ENCODE peak calls at places on chromosomes 11 and 22, in eight cellular contexts. One of them, this sample, is unnamed.

GRCh38 chr11:76723142-76723541 is 52.6 kb upstream of the LRRC32 start:
- DNase-seq in GOT3: no peak
- DNase-seq in globus pallidus: no peak
- DNase-seq in SW 1271: no peak
- DNase-seq in GM04504: no peak
- DNase-seq in activated CD4-positive, alpha-beta T cell treated with anti-CD3 and anti-CD28 coated beads, Interleukin-2, amount 50 U/mL, for 48 hours: no peak
- DNase-seq in DMS53: peak
- DNase-seq in iPS DF 6.9: no peak
- DNase-seq in this sample: no peak

GRCh38 chr22:29519996-29520395 is 33.6 kb downstream of the THOC5 start:
- DNase-seq in GOT3: no peak
- DNase-seq in globus pallidus: no peak
- DNase-seq in SW 1271: no peak
- DNase-seq in GM04504: no peak
- DNase-seq in activated CD4-positive, alpha-beta T cell treated with anti-CD3 and anti-CD28 coated beads, Interleukin-2, amount 50 U/mL, for 48 hours: no peak
- DNase-seq in DMS53: no peak
- DNase-seq in iPS DF 6.9: no peak
- DNase-seq in this sample: no peak

GRCh38 chr22:36641902-36642640 is 61.5 kb downstream of the CACNG2 start:
- DNase-seq in GOT3: peak
- DNase-seq in globus pallidus: no peak
- DNase-seq in SW 1271: no peak
- DNase-seq in GM04504: peak
- DNase-seq in activated CD4-positive, alpha-beta T cell treated with anti-CD3 and anti-CD28 coated beads, Interleukin-2, amount 50 U/mL, for 48 hours: no peak
- DNase-seq in DMS53: no peak
- DNase-seq in iPS DF 6.9: no peak
- DNase-seq in this sample: peak

GRCh38 chr11:44424841-44425240 is 114.9 kb upstream of the ALX4 start:
- DNase-seq in GOT3: no peak
- DNase-seq in globus pallidus: no peak
- DNase-seq in SW 1271: no peak
- DNase-seq in GM04504: no peak
- DNase-seq in activated CD4-positive, alpha-beta T cell treated with anti-CD3 and anti-CD28 coated beads, Interleukin-2, amount 50 U/mL, for 48 hours: no peak
- DNase-seq in DMS53: no peak
- DNase-seq in iPS DF 6.9: no peak
- DNase-seq in this sample: no peak

GRCh38 chr11:119482561-119483001 is 59.6 kb upstream of the THY1 start:
- DNase-seq in GOT3: no peak
- DNase-seq in globus pallidus: no peak
- DNase-seq in SW 1271: no peak
- DNase-seq in GM04504: no peak
- DNase-seq in activated CD4-positive, alpha-beta T cell treated with anti-CD3 and anti-CD28 coated beads, Interleukin-2, amount 50 U/mL, for 48 hours: no peak
- DNase-seq in DMS53: no peak
- DNase-seq in iPS DF 6.9: no peak
- DNase-seq in this sample: no peak

GRCh38 chr11:11970556-11970955 is 37.9 kb downstream of the DKK3 start:
- DNase-seq in GOT3: no peak
- DNase-seq in globus pallidus: no peak
- DNase-seq in SW 1271: no peak
- DNase-seq in GM04504: no peak
- DNase-seq in activated CD4-positive, alpha-beta T cell treated with anti-CD3 and anti-CD28 coated beads, Interleukin-2, amount 50 U/mL, for 48 hours: no peak
- DNase-seq in DMS53: no peak
- DNase-seq in iPS DF 6.9: no peak
- DNase-seq in this sample: no peak

GRCh38 chr11:450809-451451 is 851 bp downstream of the PTDSS2 start:
- DNase-seq in GOT3: no peak
- DNase-seq in globus pallidus: peak
- DNase-seq in SW 1271: peak
- DNase-seq in GM04504: peak
- DNase-seq in activated CD4-positive, alpha-beta T cell treated with anti-CD3 and anti-CD28 coated beads, Interleukin-2, amount 50 U/mL, for 48 hours: peak
- DNase-seq in DMS53: peak
- DNase-seq in iPS DF 6.9: no peak
- DNase-seq in this sample: peak

GRCh38 chr22:37358386-37358785 is 68.9 kb downstream of the ELFN2 start:
- DNase-seq in GOT3: no peak
- DNase-seq in globus pallidus: no peak
- DNase-seq in SW 1271: no peak
- DNase-seq in GM04504: no peak
- DNase-seq in activated CD4-positive, alpha-beta T cell treated with anti-CD3 and anti-CD28 coated beads, Interleukin-2, amount 50 U/mL, for 48 hours: no peak
- DNase-seq in DMS53: no peak
- DNase-seq in iPS DF 6.9: no peak
- DNase-seq in this sample: no peak

GRCh38 chr11:104546486-104546885 is 351.8 kb downstream of the CASP12 start:
- DNase-seq in GOT3: no peak
- DNase-seq in globus pallidus: no peak
- DNase-seq in SW 1271: no peak
- DNase-seq in GM04504: no peak
- DNase-seq in activated CD4-positive, alpha-beta T cell treated with anti-CD3 and anti-CD28 coated beads, Interleukin-2, amount 50 U/mL, for 48 hours: no peak
- DNase-seq in DMS53: no peak
- DNase-seq in iPS DF 6.9: no peak
- DNase-seq in this sample: peak

GRCh38 chr11:122317337-122317736 is 201.3 kb upstream of the BLID start:
- DNase-seq in GOT3: no peak
- DNase-seq in globus pallidus: no peak
- DNase-seq in SW 1271: no peak
- DNase-seq in GM04504: peak
- DNase-seq in activated CD4-positive, alpha-beta T cell treated with anti-CD3 and anti-CD28 coated beads, Interleukin-2, amount 50 U/mL, for 48 hours: no peak
- DNase-seq in DMS53: no peak
- DNase-seq in iPS DF 6.9: no peak
- DNase-seq in this sample: no peak

GRCh38 chr11:17719028-17719939 is at the start of gene MYOD1:
- DNase-seq in GOT3: no peak
- DNase-seq in globus pallidus: no peak
- DNase-seq in SW 1271: no peak
- DNase-seq in GM04504: no peak
- DNase-seq in activated CD4-positive, alpha-beta T cell treated with anti-CD3 and anti-CD28 coated beads, Interleukin-2, amount 50 U/mL, for 48 hours: no peak
- DNase-seq in DMS53: peak
- DNase-seq in iPS DF 6.9: no peak
- DNase-seq in this sample: no peak

GRCh38 chr11:117999354-117999993 is 13.3 kb downstream of the IL10RA start:
- DNase-seq in GOT3: no peak
- DNase-seq in globus pallidus: no peak
- DNase-seq in SW 1271: no peak
- DNase-seq in GM04504: no peak
- DNase-seq in activated CD4-positive, alpha-beta T cell treated with anti-CD3 and anti-CD28 coated beads, Interleukin-2, amount 50 U/mL, for 48 hours: no peak
- DNase-seq in DMS53: no peak
- DNase-seq in iPS DF 6.9: no peak
- DNase-seq in this sample: no peak

GRCh38 chr22:25623310-25623734 is 58.8 kb downstream of the GRK3 start:
- DNase-seq in GOT3: no peak
- DNase-seq in globus pallidus: no peak
- DNase-seq in SW 1271: no peak
- DNase-seq in GM04504: no peak
- DNase-seq in activated CD4-positive, alpha-beta T cell treated with anti-CD3 and anti-CD28 coated beads, Interleukin-2, amount 50 U/mL, for 48 hours: peak
- DNase-seq in DMS53: peak
- DNase-seq in iPS DF 6.9: no peak
- DNase-seq in this sample: no peak

GRCh38 chr11:7524831-7525230 is 11.0 kb downstream of the PPFIBP2 start:
- DNase-seq in GOT3: no peak
- DNase-seq in globus pallidus: no peak
- DNase-seq in SW 1271: no peak
- DNase-seq in GM04504: no peak
- DNase-seq in activated CD4-positive, alpha-beta T cell treated with anti-CD3 and anti-CD28 coated beads, Interleukin-2, amount 50 U/mL, for 48 hours: no peak
- DNase-seq in DMS53: no peak
- DNase-seq in iPS DF 6.9: no peak
- DNase-seq in this sample: no peak

GRCh38 chr22:48488611-48489456 is 1338.8 kb downstream of the BRD1 start:
- DNase-seq in GOT3: no peak
- DNase-seq in globus pallidus: no peak
- DNase-seq in SW 1271: no peak
- DNase-seq in GM04504: no peak
- DNase-seq in activated CD4-positive, alpha-beta T cell treated with anti-CD3 and anti-CD28 coated beads, Interleukin-2, amount 50 U/mL, for 48 hours: no peak
- DNase-seq in DMS53: no peak
- DNase-seq in iPS DF 6.9: no peak
- DNase-seq in this sample: no peak

GRCh38 chr22:49454726-49455125 is 372.9 kb downstream of the BRD1 start:
- DNase-seq in GOT3: no peak
- DNase-seq in globus pallidus: no peak
- DNase-seq in SW 1271: no peak
- DNase-seq in GM04504: no peak
- DNase-seq in activated CD4-positive, alpha-beta T cell treated with anti-CD3 and anti-CD28 coated beads, Interleukin-2, amount 50 U/mL, for 48 hours: no peak
- DNase-seq in DMS53: no peak
- DNase-seq in iPS DF 6.9: no peak
- DNase-seq in this sample: no peak

GRCh38 chr11:44014968-44015623 is 32.7 kb upstream of the ACCSL start:
- DNase-seq in GOT3: no peak
- DNase-seq in globus pallidus: no peak
- DNase-seq in SW 1271: no peak
- DNase-seq in GM04504: no peak
- DNase-seq in activated CD4-positive, alpha-beta T cell treated with anti-CD3 and anti-CD28 coated beads, Interleukin-2, amount 50 U/mL, for 48 hours: no peak
- DNase-seq in DMS53: no peak
- DNase-seq in iPS DF 6.9: no peak
- DNase-seq in this sample: no peak

GRCh38 chr22:37329239-37330140 is 47.2 kb downstream of the CYTH4 start:
- DNase-seq in GOT3: no peak
- DNase-seq in globus pallidus: no peak
- DNase-seq in SW 1271: no peak
- DNase-seq in GM04504: no peak
- DNase-seq in activated CD4-positive, alpha-beta T cell treated with anti-CD3 and anti-CD28 coated beads, Interleukin-2, amount 50 U/mL, for 48 hours: no peak
- DNase-seq in DMS53: no peak
- DNase-seq in iPS DF 6.9: no peak
- DNase-seq in this sample: peak

GRCh38 chr22:26888887-26889286 is 231.5 kb downstream of the MIAT start:
- DNase-seq in GOT3: no peak
- DNase-seq in globus pallidus: no peak
- DNase-seq in SW 1271: no peak
- DNase-seq in GM04504: no peak
- DNase-seq in activated CD4-positive, alpha-beta T cell treated with anti-CD3 and anti-CD28 coated beads, Interleukin-2, amount 50 U/mL, for 48 hours: no peak
- DNase-seq in DMS53: no peak
- DNase-seq in iPS DF 6.9: no peak
- DNase-seq in this sample: no peak

GRCh38 chr11:27926981-27927481 is 180.9 kb downstream of the KIF18A start:
- DNase-seq in GOT3: no peak
- DNase-seq in globus pallidus: no peak
- DNase-seq in SW 1271: peak
- DNase-seq in GM04504: peak
- DNase-seq in activated CD4-positive, alpha-beta T cell treated with anti-CD3 and anti-CD28 coated beads, Interleukin-2, amount 50 U/mL, for 48 hours: no peak
- DNase-seq in DMS53: no peak
- DNase-seq in iPS DF 6.9: no peak
- DNase-seq in this sample: no peak

GRCh38 chr22:50376064-50376747 is 33.1 kb downstream of the PPP6R2 start:
- DNase-seq in GOT3: no peak
- DNase-seq in globus pallidus: no peak
- DNase-seq in SW 1271: no peak
- DNase-seq in GM04504: no peak
- DNase-seq in activated CD4-positive, alpha-beta T cell treated with anti-CD3 and anti-CD28 coated beads, Interleukin-2, amount 50 U/mL, for 48 hours: no peak
- DNase-seq in DMS53: no peak
- DNase-seq in iPS DF 6.9: no peak
- DNase-seq in this sample: no peak

GRCh38 chr11:62974848-62975522 is 9.8 kb downstream of the SLC22A6 start:
- DNase-seq in GOT3: no peak
- DNase-seq in globus pallidus: no peak
- DNase-seq in SW 1271: peak
- DNase-seq in GM04504: no peak
- DNase-seq in activated CD4-positive, alpha-beta T cell treated with anti-CD3 and anti-CD28 coated beads, Interleukin-2, amount 50 U/mL, for 48 hours: peak
- DNase-seq in DMS53: peak
- DNase-seq in iPS DF 6.9: no peak
- DNase-seq in this sample: no peak

GRCh38 chr22:34111210-34111824 is 191.0 kb upstream of the LARGE1 start:
- DNase-seq in GOT3: no peak
- DNase-seq in globus pallidus: peak
- DNase-seq in SW 1271: peak
- DNase-seq in GM04504: peak
- DNase-seq in activated CD4-positive, alpha-beta T cell treated with anti-CD3 and anti-CD28 coated beads, Interleukin-2, amount 50 U/mL, for 48 hours: peak
- DNase-seq in DMS53: peak
- DNase-seq in iPS DF 6.9: peak
- DNase-seq in this sample: peak

GRCh38 chr22:29152045-29152380 is 53.7 kb upstream of the EMID1 start:
- DNase-seq in GOT3: no peak
- DNase-seq in globus pallidus: no peak
- DNase-seq in SW 1271: no peak
- DNase-seq in GM04504: no peak
- DNase-seq in activated CD4-positive, alpha-beta T cell treated with anti-CD3 and anti-CD28 coated beads, Interleukin-2, amount 50 U/mL, for 48 hours: no peak
- DNase-seq in DMS53: no peak
- DNase-seq in iPS DF 6.9: no peak
- DNase-seq in this sample: no peak

GRCh38 chr11:118180300-118180703 is 3.9 kb upstream of the SCN2B start:
- DNase-seq in GOT3: no peak
- DNase-seq in globus pallidus: peak
- DNase-seq in SW 1271: no peak
- DNase-seq in GM04504: no peak
- DNase-seq in activated CD4-positive, alpha-beta T cell treated with anti-CD3 and anti-CD28 coated beads, Interleukin-2, amount 50 U/mL, for 48 hours: no peak
- DNase-seq in DMS53: no peak
- DNase-seq in iPS DF 6.9: no peak
- DNase-seq in this sample: no peak

GRCh38 chr22:45684169-45684568 is 12.5 kb downstream of the ATXN10 start:
- DNase-seq in GOT3: no peak
- DNase-seq in globus pallidus: no peak
- DNase-seq in SW 1271: no peak
- DNase-seq in GM04504: no peak
- DNase-seq in activated CD4-positive, alpha-beta T cell treated with anti-CD3 and anti-CD28 coated beads, Interleukin-2, amount 50 U/mL, for 48 hours: no peak
- DNase-seq in DMS53: no peak
- DNase-seq in iPS DF 6.9: no peak
- DNase-seq in this sample: no peak

GRCh38 chr22:39574779-39575551 is 4.4 kb downstream of the CACNA1I start:
- DNase-seq in GOT3: peak
- DNase-seq in globus pallidus: no peak
- DNase-seq in SW 1271: peak
- DNase-seq in GM04504: peak
- DNase-seq in activated CD4-positive, alpha-beta T cell treated with anti-CD3 and anti-CD28 coated beads, Interleukin-2, amount 50 U/mL, for 48 hours: no peak
- DNase-seq in DMS53: peak
- DNase-seq in iPS DF 6.9: no peak
- DNase-seq in this sample: peak

GRCh38 chr22:49322861-49323622 is 504.6 kb downstream of the BRD1 start:
- DNase-seq in GOT3: no peak
- DNase-seq in globus pallidus: no peak
- DNase-seq in SW 1271: no peak
- DNase-seq in GM04504: no peak
- DNase-seq in activated CD4-positive, alpha-beta T cell treated with anti-CD3 and anti-CD28 coated beads, Interleukin-2, amount 50 U/mL, for 48 hours: no peak
- DNase-seq in DMS53: no peak
- DNase-seq in iPS DF 6.9: no peak
- DNase-seq in this sample: no peak

GRCh38 chr11:31987118-31988005 is 103.5 kb upstream of the RCN1 start:
- DNase-seq in GOT3: no peak
- DNase-seq in globus pallidus: no peak
- DNase-seq in SW 1271: no peak
- DNase-seq in GM04504: no peak
- DNase-seq in activated CD4-positive, alpha-beta T cell treated with anti-CD3 and anti-CD28 coated beads, Interleukin-2, amount 50 U/mL, for 48 hours: no peak
- DNase-seq in DMS53: peak
- DNase-seq in iPS DF 6.9: no peak
- DNase-seq in this sample: no peak

GRCh38 chr11:86374586-86374985 is at the start of gene CCDC81:
- DNase-seq in GOT3: no peak
- DNase-seq in globus pallidus: no peak
- DNase-seq in SW 1271: no peak
- DNase-seq in GM04504: no peak
- DNase-seq in activated CD4-positive, alpha-beta T cell treated with anti-CD3 and anti-CD28 coated beads, Interleukin-2, amount 50 U/mL, for 48 hours: no peak
- DNase-seq in DMS53: no peak
- DNase-seq in iPS DF 6.9: no peak
- DNase-seq in this sample: no peak

GRCh38 chr11:123838659-123839058 is 32.5 kb upstream of the OR6M1 start:
- DNase-seq in GOT3: no peak
- DNase-seq in globus pallidus: no peak
- DNase-seq in SW 1271: no peak
- DNase-seq in GM04504: no peak
- DNase-seq in activated CD4-positive, alpha-beta T cell treated with anti-CD3 and anti-CD28 coated beads, Interleukin-2, amount 50 U/mL, for 48 hours: no peak
- DNase-seq in DMS53: peak
- DNase-seq in iPS DF 6.9: no peak
- DNase-seq in this sample: no peak

This sample was measured in ACHN.